ENCODE peak calls at places on chromosomes 11 and 22, in eight cellular contexts. One of them, this sample, is unnamed.

GRCh38 chr11:130772266-130773227 is 143.7 kb downstream of the SNX19 start:
- DNase-seq in activated naive CD8-positive, alpha-beta T cell treated with anti-CD3 and anti-CD28 coated beads, Interleukin-2, amount 10 ng/mL, durations not matched to agents 7 days and 5 days: no peak
- DNase-seq in HCT116: no peak
- DNase-seq in islet precursor cell: peak; percentile 79
- DNase-seq in RWPE1: peak; percentile 44
- DNase-seq in activated CD4-positive, alpha-beta T cell treated with anti-CD3 and anti-CD28 coated beads for 24 hours: no peak
- DNase-seq in DMS153: no peak
- DNase-seq in cardiac septum: no peak
- DNase-seq in this sample: no peak

GRCh38 chr11:3215346-3216026 is 3.1 kb downstream of the MRGPRG start:
- DNase-seq in activated naive CD8-positive, alpha-beta T cell treated with anti-CD3 and anti-CD28 coated beads, Interleukin-2, amount 10 ng/mL, durations not matched to agents 7 days and 5 days: peak; percentile 20
- DNase-seq in HCT116: no peak
- DNase-seq in islet precursor cell: peak; percentile 49
- DNase-seq in RWPE1: no peak
- DNase-seq in activated CD4-positive, alpha-beta T cell treated with anti-CD3 and anti-CD28 coated beads for 24 hours: no peak
- DNase-seq in DMS153: no peak
- DNase-seq in cardiac septum: peak; percentile 56
- DNase-seq in this sample: peak; percentile 52

GRCh38 chr22:27799334-27800249 is 2.0 kb downstream of the MN1 start:
- DNase-seq in activated naive CD8-positive, alpha-beta T cell treated with anti-CD3 and anti-CD28 coated beads, Interleukin-2, amount 10 ng/mL, durations not matched to agents 7 days and 5 days: no peak
- DNase-seq in HCT116: no peak
- DNase-seq in islet precursor cell: peak; percentile 77
- DNase-seq in RWPE1: peak; percentile 13
- DNase-seq in activated CD4-positive, alpha-beta T cell treated with anti-CD3 and anti-CD28 coated beads for 24 hours: no peak
- DNase-seq in DMS153: no peak
- DNase-seq in cardiac septum: no peak
- DNase-seq in this sample: no peak

GRCh38 chr11:6587360-6587953 is 16.0 kb downstream of the RRP8 start:
- DNase-seq in activated naive CD8-positive, alpha-beta T cell treated with anti-CD3 and anti-CD28 coated beads, Interleukin-2, amount 10 ng/mL, durations not matched to agents 7 days and 5 days: no peak
- DNase-seq in HCT116: no peak
- DNase-seq in islet precursor cell: no peak
- DNase-seq in RWPE1: no peak
- DNase-seq in activated CD4-positive, alpha-beta T cell treated with anti-CD3 and anti-CD28 coated beads for 24 hours: no peak
- DNase-seq in DMS153: no peak
- DNase-seq in cardiac septum: no peak
- DNase-seq in this sample: peak; percentile 87

GRCh38 chr22:27241430-27242110 is 560.0 kb downstream of the MN1 start:
- DNase-seq in activated naive CD8-positive, alpha-beta T cell treated with anti-CD3 and anti-CD28 coated beads, Interleukin-2, amount 10 ng/mL, durations not matched to agents 7 days and 5 days: no peak
- DNase-seq in HCT116: no peak
- DNase-seq in islet precursor cell: peak; percentile 72
- DNase-seq in RWPE1: no peak
- DNase-seq in activated CD4-positive, alpha-beta T cell treated with anti-CD3 and anti-CD28 coated beads for 24 hours: no peak
- DNase-seq in DMS153: no peak
- DNase-seq in cardiac septum: no peak
- DNase-seq in this sample: no peak

GRCh38 chr22:19612866-19613572 is 88.8 kb upstream of the CLDN5 start:
- DNase-seq in activated naive CD8-positive, alpha-beta T cell treated with anti-CD3 and anti-CD28 coated beads, Interleukin-2, amount 10 ng/mL, durations not matched to agents 7 days and 5 days: no peak
- DNase-seq in HCT116: no peak
- DNase-seq in islet precursor cell: no peak
- DNase-seq in RWPE1: no peak
- DNase-seq in activated CD4-positive, alpha-beta T cell treated with anti-CD3 and anti-CD28 coated beads for 24 hours: no peak
- DNase-seq in DMS153: no peak
- DNase-seq in cardiac septum: no peak
- DNase-seq in this sample: no peak

GRCh38 chr11:57200937-57201336 is 19.2 kb downstream of the LRRC55 start:
- DNase-seq in activated naive CD8-positive, alpha-beta T cell treated with anti-CD3 and anti-CD28 coated beads, Interleukin-2, amount 10 ng/mL, durations not matched to agents 7 days and 5 days: no peak
- DNase-seq in HCT116: no peak
- DNase-seq in islet precursor cell: no peak
- DNase-seq in RWPE1: no peak
- DNase-seq in activated CD4-positive, alpha-beta T cell treated with anti-CD3 and anti-CD28 coated beads for 24 hours: no peak
- DNase-seq in DMS153: no peak
- DNase-seq in cardiac septum: no peak
- DNase-seq in this sample: no peak

GRCh38 chr22:26592368-26593015 is 2.6 kb upstream of the TPST2 start:
- DNase-seq in activated naive CD8-positive, alpha-beta T cell treated with anti-CD3 and anti-CD28 coated beads, Interleukin-2, amount 10 ng/mL, durations not matched to agents 7 days and 5 days: peak; percentile 70
- DNase-seq in HCT116: no peak
- DNase-seq in islet precursor cell: no peak
- DNase-seq in RWPE1: peak; percentile 23
- DNase-seq in activated CD4-positive, alpha-beta T cell treated with anti-CD3 and anti-CD28 coated beads for 24 hours: no peak
- DNase-seq in DMS153: peak; percentile 44
- DNase-seq in cardiac septum: no peak
- DNase-seq in this sample: no peak

GRCh38 chr11:133946541-133947297 is 10.0 kb downstream of the IGSF9B start:
- DNase-seq in activated naive CD8-positive, alpha-beta T cell treated with anti-CD3 and anti-CD28 coated beads, Interleukin-2, amount 10 ng/mL, durations not matched to agents 7 days and 5 days: peak; percentile 59
- DNase-seq in HCT116: no peak
- DNase-seq in islet precursor cell: no peak
- DNase-seq in RWPE1: no peak
- DNase-seq in activated CD4-positive, alpha-beta T cell treated with anti-CD3 and anti-CD28 coated beads for 24 hours: no peak
- DNase-seq in DMS153: peak; percentile 49
- DNase-seq in cardiac septum: no peak
- DNase-seq in this sample: no peak

GRCh38 chr11:26470992-26471391 is 101.1 kb downstream of the MUC15 start:
- DNase-seq in activated naive CD8-positive, alpha-beta T cell treated with anti-CD3 and anti-CD28 coated beads, Interleukin-2, amount 10 ng/mL, durations not matched to agents 7 days and 5 days: no peak
- DNase-seq in HCT116: no peak
- DNase-seq in islet precursor cell: no peak
- DNase-seq in RWPE1: no peak
- DNase-seq in activated CD4-positive, alpha-beta T cell treated with anti-CD3 and anti-CD28 coated beads for 24 hours: no peak
- DNase-seq in DMS153: no peak
- DNase-seq in cardiac septum: no peak
- DNase-seq in this sample: no peak

GRCh38 chr11:32334822-32335221 is 100.5 kb downstream of the WT1 start:
- DNase-seq in activated naive CD8-positive, alpha-beta T cell treated with anti-CD3 and anti-CD28 coated beads, Interleukin-2, amount 10 ng/mL, durations not matched to agents 7 days and 5 days: no peak
- DNase-seq in HCT116: peak; percentile 55
- DNase-seq in islet precursor cell: peak; percentile 88
- DNase-seq in RWPE1: no peak
- DNase-seq in activated CD4-positive, alpha-beta T cell treated with anti-CD3 and anti-CD28 coated beads for 24 hours: no peak
- DNase-seq in DMS153: no peak
- DNase-seq in cardiac septum: no peak
- DNase-seq in this sample: no peak

GRCh38 chr11:69094111-69094914 is 45.6 kb downstream of the TPCN2 start:
- DNase-seq in activated naive CD8-positive, alpha-beta T cell treated with anti-CD3 and anti-CD28 coated beads, Interleukin-2, amount 10 ng/mL, durations not matched to agents 7 days and 5 days: no peak
- DNase-seq in HCT116: no peak
- DNase-seq in islet precursor cell: no peak
- DNase-seq in RWPE1: no peak
- DNase-seq in activated CD4-positive, alpha-beta T cell treated with anti-CD3 and anti-CD28 coated beads for 24 hours: no peak
- DNase-seq in DMS153: no peak
- DNase-seq in cardiac septum: no peak
- DNase-seq in this sample: no peak

GRCh38 chr22:40237241-40237640 is 59.5 kb downstream of the TNRC6B start:
- DNase-seq in activated naive CD8-positive, alpha-beta T cell treated with anti-CD3 and anti-CD28 coated beads, Interleukin-2, amount 10 ng/mL, durations not matched to agents 7 days and 5 days: no peak
- DNase-seq in HCT116: no peak
- DNase-seq in islet precursor cell: no peak
- DNase-seq in RWPE1: no peak
- DNase-seq in activated CD4-positive, alpha-beta T cell treated with anti-CD3 and anti-CD28 coated beads for 24 hours: no peak
- DNase-seq in DMS153: no peak
- DNase-seq in cardiac septum: no peak
- DNase-seq in this sample: no peak

GRCh38 chr22:23553438-23553837 is 26.7 kb downstream of the IGLL1 start:
- DNase-seq in activated naive CD8-positive, alpha-beta T cell treated with anti-CD3 and anti-CD28 coated beads, Interleukin-2, amount 10 ng/mL, durations not matched to agents 7 days and 5 days: no peak
- DNase-seq in HCT116: no peak
- DNase-seq in islet precursor cell: no peak
- DNase-seq in RWPE1: no peak
- DNase-seq in activated CD4-positive, alpha-beta T cell treated with anti-CD3 and anti-CD28 coated beads for 24 hours: no peak
- DNase-seq in DMS153: no peak
- DNase-seq in cardiac septum: no peak
- DNase-seq in this sample: no peak

GRCh38 chr11:65183201-65183891 is 1.6 kb downstream of the CAPN1 start:
- DNase-seq in activated naive CD8-positive, alpha-beta T cell treated with anti-CD3 and anti-CD28 coated beads, Interleukin-2, amount 10 ng/mL, durations not matched to agents 7 days and 5 days: no peak
- DNase-seq in HCT116: peak; percentile 37
- DNase-seq in islet precursor cell: no peak
- DNase-seq in RWPE1: peak; percentile 81
- DNase-seq in activated CD4-positive, alpha-beta T cell treated with anti-CD3 and anti-CD28 coated beads for 24 hours: no peak
- DNase-seq in DMS153: no peak
- DNase-seq in cardiac septum: no peak
- DNase-seq in this sample: no peak